ENCODE peak calls at places on chromosomes 7 and 10, in seven cellular contexts. One of them, this sample, is unnamed.

GRCh38 chr10:113937756-113938155 is 83.3 kb downstream of the NHLRC2 start:
- DNase-seq in breast epithelium: no peak
- DNase-seq in spleen: no peak
- DNase-seq in Caco-2: no peak
- DNase-seq in dorsolateral prefrontal cortex: no peak
- DNase-seq in HCT116: no peak
- DNase-seq in AG10803: no peak
- DNase-seq in this sample: no peak

GRCh38 chr10:63466168-63466935 is 575 bp upstream of the JMJD1C start:
- DNase-seq in breast epithelium: peak
- DNase-seq in spleen: peak
- DNase-seq in Caco-2: no peak
- DNase-seq in dorsolateral prefrontal cortex: peak
- DNase-seq in HCT116: peak
- DNase-seq in AG10803: peak
- DNase-seq in this sample: no peak

GRCh38 chr10:79239275-79239779 is 107.9 kb upstream of the PPIF start:
- DNase-seq in breast epithelium: peak
- DNase-seq in spleen: peak
- DNase-seq in Caco-2: no peak
- DNase-seq in dorsolateral prefrontal cortex: peak
- DNase-seq in HCT116: no peak
- DNase-seq in AG10803: no peak
- DNase-seq in this sample: no peak

GRCh38 chr10:29859521-29860130 is 199.8 kb downstream of the JCAD start:
- DNase-seq in breast epithelium: no peak
- DNase-seq in spleen: no peak
- DNase-seq in Caco-2: no peak
- DNase-seq in dorsolateral prefrontal cortex: no peak
- DNase-seq in HCT116: no peak
- DNase-seq in AG10803: peak
- DNase-seq in this sample: no peak

GRCh38 chr10:18010050-18010449 is 58.3 kb downstream of the SLC39A12 start:
- DNase-seq in breast epithelium: no peak
- DNase-seq in spleen: no peak
- DNase-seq in Caco-2: no peak
- DNase-seq in dorsolateral prefrontal cortex: no peak
- DNase-seq in HCT116: no peak
- DNase-seq in AG10803: peak
- DNase-seq in this sample: no peak

GRCh38 chr10:133257489-133258065 is 19.1 kb downstream of the ADAM8 start:
- DNase-seq in breast epithelium: peak
- DNase-seq in spleen: peak
- DNase-seq in Caco-2: peak
- DNase-seq in dorsolateral prefrontal cortex: no peak
- DNase-seq in HCT116: no peak
- DNase-seq in AG10803: peak
- DNase-seq in this sample: peak

GRCh38 chr7:33792547-33793105 is 112.7 kb upstream of the BMPER start:
- DNase-seq in breast epithelium: no peak
- DNase-seq in spleen: no peak
- DNase-seq in Caco-2: no peak
- DNase-seq in dorsolateral prefrontal cortex: no peak
- DNase-seq in HCT116: no peak
- DNase-seq in AG10803: no peak
- DNase-seq in this sample: no peak

GRCh38 chr10:110864662-110865140 is 7.0 kb upstream of the PDCD4 start:
- DNase-seq in breast epithelium: no peak
- DNase-seq in spleen: no peak
- DNase-seq in Caco-2: no peak
- DNase-seq in dorsolateral prefrontal cortex: no peak
- DNase-seq in HCT116: no peak
- DNase-seq in AG10803: no peak
- DNase-seq in this sample: no peak

GRCh38 chr7:66221442-66221841 is 16.3 kb downstream of the TPST1 start:
- DNase-seq in breast epithelium: no peak
- DNase-seq in spleen: no peak
- DNase-seq in Caco-2: no peak
- DNase-seq in dorsolateral prefrontal cortex: no peak
- DNase-seq in HCT116: no peak
- DNase-seq in AG10803: no peak
- DNase-seq in this sample: no peak

GRCh38 chr10:62133618-62134017 is 135.0 kb downstream of the RTKN2 start:
- DNase-seq in breast epithelium: no peak
- DNase-seq in spleen: no peak
- DNase-seq in Caco-2: no peak
- DNase-seq in dorsolateral prefrontal cortex: no peak
- DNase-seq in HCT116: no peak
- DNase-seq in AG10803: no peak
- DNase-seq in this sample: no peak

GRCh38 chr7:154852205-154852604 is 150.7 kb downstream of the PAXIP1 start:
- DNase-seq in breast epithelium: no peak
- DNase-seq in spleen: peak
- DNase-seq in Caco-2: no peak
- DNase-seq in dorsolateral prefrontal cortex: no peak
- DNase-seq in HCT116: no peak
- DNase-seq in AG10803: no peak
- DNase-seq in this sample: no peak

GRCh38 chr10:48658243-48658888 is 26.3 kb upstream of the WDFY4 start:
- DNase-seq in breast epithelium: peak
- DNase-seq in spleen: peak
- DNase-seq in Caco-2: peak
- DNase-seq in dorsolateral prefrontal cortex: peak
- DNase-seq in HCT116: peak
- DNase-seq in AG10803: peak
- DNase-seq in this sample: peak

GRCh38 chr7:138563808-138564207 is 103.7 kb downstream of the TRIM24 start:
- DNase-seq in breast epithelium: no peak
- DNase-seq in spleen: no peak
- DNase-seq in Caco-2: no peak
- DNase-seq in dorsolateral prefrontal cortex: no peak
- DNase-seq in HCT116: no peak
- DNase-seq in AG10803: no peak
- DNase-seq in this sample: no peak

GRCh38 chr10:70879244-70879643 is 9.1 kb downstream of the PCBD1 start:
- DNase-seq in breast epithelium: no peak
- DNase-seq in spleen: no peak
- DNase-seq in Caco-2: no peak
- DNase-seq in dorsolateral prefrontal cortex: no peak
- DNase-seq in HCT116: no peak
- DNase-seq in AG10803: no peak
- DNase-seq in this sample: no peak

GRCh38 chr7:37065779-37066271 is 341.5 kb upstream of the AOAH start:
- DNase-seq in breast epithelium: no peak
- DNase-seq in spleen: no peak
- DNase-seq in Caco-2: no peak
- DNase-seq in dorsolateral prefrontal cortex: no peak
- DNase-seq in HCT116: no peak
- DNase-seq in AG10803: peak
- DNase-seq in this sample: no peak

GRCh38 chr7:87653178-87653577 is 25.0 kb downstream of the RUNDC3B start:
- DNase-seq in breast epithelium: no peak
- DNase-seq in spleen: no peak
- DNase-seq in Caco-2: no peak
- DNase-seq in dorsolateral prefrontal cortex: no peak
- DNase-seq in HCT116: no peak
- DNase-seq in AG10803: no peak
- DNase-seq in this sample: no peak

GRCh38 chr10:79018591-79019011 is 50.2 kb upstream of the ZMIZ1 start:
- DNase-seq in breast epithelium: peak
- DNase-seq in spleen: peak
- DNase-seq in Caco-2: no peak
- DNase-seq in dorsolateral prefrontal cortex: no peak
- DNase-seq in HCT116: no peak
- DNase-seq in AG10803: peak
- DNase-seq in this sample: no peak

GRCh38 chr10:28570598-28570997 is 37.7 kb downstream of the WAC start:
- DNase-seq in breast epithelium: no peak
- DNase-seq in spleen: no peak
- DNase-seq in Caco-2: no peak
- DNase-seq in dorsolateral prefrontal cortex: no peak
- DNase-seq in HCT116: no peak
- DNase-seq in AG10803: no peak
- DNase-seq in this sample: no peak

GRCh38 chr10:42988517-42989395 is 88.1 kb upstream of the RET start:
- DNase-seq in breast epithelium: no peak
- DNase-seq in spleen: peak
- DNase-seq in Caco-2: no peak
- DNase-seq in dorsolateral prefrontal cortex: peak
- DNase-seq in HCT116: no peak
- DNase-seq in AG10803: no peak
- DNase-seq in this sample: no peak

GRCh38 chr10:35451103-35452016 is 115.1 kb downstream of the CCNY start:
- DNase-seq in breast epithelium: no peak
- DNase-seq in spleen: no peak
- DNase-seq in Caco-2: no peak
- DNase-seq in dorsolateral prefrontal cortex: no peak
- DNase-seq in HCT116: no peak
- DNase-seq in AG10803: no peak
- DNase-seq in this sample: no peak

GRCh38 chr10:30456262-30456661 is 22.3 kb downstream of the MAP3K8 start:
- DNase-seq in breast epithelium: no peak
- DNase-seq in spleen: peak
- DNase-seq in Caco-2: no peak
- DNase-seq in dorsolateral prefrontal cortex: no peak
- DNase-seq in HCT116: no peak
- DNase-seq in AG10803: no peak
- DNase-seq in this sample: no peak

GRCh38 chr7:76261935-76262334 is 40.5 kb upstream of the HSPB1 start:
- DNase-seq in breast epithelium: no peak
- DNase-seq in spleen: no peak
- DNase-seq in Caco-2: no peak
- DNase-seq in dorsolateral prefrontal cortex: no peak
- DNase-seq in HCT116: no peak
- DNase-seq in AG10803: no peak
- DNase-seq in this sample: no peak

DNA sequence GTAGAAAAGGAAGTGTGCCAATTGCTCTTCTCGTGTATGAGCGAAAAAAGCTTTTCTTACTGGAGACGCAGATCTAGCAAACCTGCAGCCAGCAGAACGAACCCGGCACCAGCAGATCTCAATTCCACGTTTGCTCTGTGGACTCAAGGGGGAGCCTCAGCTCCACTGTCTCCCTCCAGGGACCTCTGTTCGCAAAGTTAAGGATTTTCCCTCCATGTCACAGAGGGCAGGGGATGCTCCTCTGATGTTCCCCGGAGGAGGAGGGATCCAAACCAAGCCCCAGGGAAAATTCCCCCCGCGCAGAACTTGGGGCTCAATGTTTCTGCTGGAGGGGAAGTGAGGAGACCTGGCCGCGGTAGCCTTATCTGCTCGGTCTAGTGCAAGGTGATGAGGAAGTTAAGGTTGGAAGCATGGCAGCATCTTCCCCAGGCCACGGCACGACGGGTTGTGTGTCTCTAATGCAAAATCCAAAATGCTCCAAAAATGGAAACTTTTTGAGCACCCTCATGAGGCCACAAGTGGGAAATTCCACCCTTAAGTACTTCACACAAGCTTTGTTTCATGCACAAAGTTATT is 9.0 kb downstream of the IQCE start:
- DNase-seq in breast epithelium: no peak
- DNase-seq in spleen: no peak
- DNase-seq in Caco-2: peak
- DNase-seq in dorsolateral prefrontal cortex: peak
- DNase-seq in HCT116: no peak
- DNase-seq in AG10803: peak
- DNase-seq in this sample: no peak
- TF ChIP-seq CTCF in breast epithelium: no peak
- TF ChIP-seq CTCF in spleen: peak
- TF ChIP-seq CTCF in Caco-2: peak
- TF ChIP-seq CTCF in dorsolateral prefrontal cortex: peak
- TF ChIP-seq CTCF in HCT116: peak
- TF ChIP-seq CTCF in AG10803: peak
- TF ChIP-seq CTCF in this sample: peak

GRCh38 chr10:124641282-124642075 is 102.7 kb downstream of the FAM53B start:
- DNase-seq in breast epithelium: no peak
- DNase-seq in spleen: peak
- DNase-seq in Caco-2: no peak
- DNase-seq in dorsolateral prefrontal cortex: peak
- DNase-seq in HCT116: no peak
- DNase-seq in AG10803: peak
- DNase-seq in this sample: no peak
- H3K4me3 ChIP-seq in breast epithelium: peak
- H3K4me3 ChIP-seq in spleen: no peak
- H3K4me3 ChIP-seq in Caco-2: no peak
- H3K4me3 ChIP-seq in dorsolateral prefrontal cortex: no peak
- H3K4me3 ChIP-seq in HCT116: no peak
- H3K4me3 ChIP-seq in AG10803: no peak
- H3K4me3 ChIP-seq in this sample: no peak

GRCh38 chr10:44936314-44936975 is 23.2 kb upstream of the RASSF4 start:
- DNase-seq in breast epithelium: no peak
- DNase-seq in spleen: peak
- DNase-seq in Caco-2: no peak
- DNase-seq in dorsolateral prefrontal cortex: no peak
- DNase-seq in HCT116: no peak
- DNase-seq in AG10803: no peak
- DNase-seq in this sample: no peak

GRCh38 chr10:44934416-44935200 is 23.5 kb downstream of the TMEM72 start:
- DNase-seq in breast epithelium: no peak
- DNase-seq in spleen: peak
- DNase-seq in Caco-2: no peak
- DNase-seq in dorsolateral prefrontal cortex: no peak
- DNase-seq in HCT116: no peak
- DNase-seq in AG10803: no peak
- DNase-seq in this sample: no peak

GRCh38 chr10:44935201-44935960 is 24.2 kb upstream of the RASSF4 start:
- DNase-seq in breast epithelium: peak
- DNase-seq in spleen: peak
- DNase-seq in Caco-2: no peak
- DNase-seq in dorsolateral prefrontal cortex: peak
- DNase-seq in HCT116: no peak
- DNase-seq in AG10803: peak
- DNase-seq in this sample: no peak

GRCh38 chr10:44937201-44938005 is 22.2 kb upstream of the RASSF4 start:
- DNase-seq in breast epithelium: no peak
- DNase-seq in spleen: peak
- DNase-seq in Caco-2: no peak
- DNase-seq in dorsolateral prefrontal cortex: no peak
- DNase-seq in HCT116: no peak
- DNase-seq in AG10803: peak
- DNase-seq in this sample: no peak

DNA sequence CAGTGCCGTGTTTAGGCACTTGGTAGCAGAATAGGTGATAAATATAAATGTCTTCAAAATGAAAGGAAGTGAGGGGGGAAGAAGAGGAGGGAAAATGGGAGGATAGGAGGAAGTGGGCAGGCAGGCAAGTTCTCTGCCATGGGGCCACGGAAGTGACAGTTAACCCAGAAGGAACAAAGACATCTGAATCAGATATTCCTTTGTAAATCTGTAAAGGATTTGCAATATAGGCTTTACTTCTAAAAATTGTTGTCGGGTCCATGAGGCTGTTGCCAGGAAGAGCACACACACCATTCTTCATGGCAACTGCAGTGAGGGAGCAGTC is 23.7 kb upstream of the RASSF4 start:
- DNase-seq in breast epithelium: no peak
- DNase-seq in spleen: peak
- DNase-seq in Caco-2: no peak
- DNase-seq in dorsolateral prefrontal cortex: no peak
- DNase-seq in HCT116: no peak
- DNase-seq in AG10803: no peak
- DNase-seq in this sample: no peak
- TF ChIP-seq CTCF in breast epithelium: no peak
- TF ChIP-seq CTCF in spleen: no peak
- TF ChIP-seq CTCF in Caco-2: no peak
- TF ChIP-seq CTCF in dorsolateral prefrontal cortex: no peak
- TF ChIP-seq CTCF in HCT116: no peak
- TF ChIP-seq CTCF in AG10803: no peak
- TF ChIP-seq CTCF in this sample: no peak

GRCh38 chr10:8058274-8059111 is 4.0 kb downstream of the GATA3 start:
- DNase-seq in breast epithelium: no peak
- DNase-seq in spleen: no peak
- DNase-seq in Caco-2: no peak
- DNase-seq in dorsolateral prefrontal cortex: no peak
- DNase-seq in HCT116: no peak
- DNase-seq in AG10803: no peak
- DNase-seq in this sample: no peak
- H3K4me3 ChIP-seq in breast epithelium: peak
- H3K4me3 ChIP-seq in spleen: no peak
- H3K4me3 ChIP-seq in Caco-2: no peak
- H3K4me3 ChIP-seq in dorsolateral prefrontal cortex: no peak
- H3K4me3 ChIP-seq in HCT116: no peak
- H3K4me3 ChIP-seq in AG10803: no peak
- H3K4me3 ChIP-seq in this sample: no peak

This sample was measured in LNCaP clone FGC.